ENCODE peak calls at places on chromosomes 13 and 19, in nine cellular contexts. Y is thoracic aorta; S is heart right ventricle; X is GM23338; U is ovary; O is body of pancreas; C is CD8-positive, alpha-beta T cell; K is OCI-LY7; E is heart left ventricle. H is an unnamed sample.

GRCh38 chr19:17767559-17767958 is 16.3 kb downstream of the FCHO1 start:
- DNase-seq in Y (no peak), S (no peak), X (no peak), U (no peak), O (no peak), C (no peak), K (no peak), E (no peak), H (no peak)

GRCh38 chr13:110345701-110346100 is 38.6 kb downstream of the COL4A2 start:
- DNase-seq in Y (no peak), S (no peak), X (no peak), U (no peak), O (no peak), C (no peak), K (no peak), E (no peak), H (no peak)

GRCh38 chr19:18503337-18503970 is 18.4 kb downstream of the ELL start:
- DNase-seq in Y (no peak), S (no peak), X (no peak), U (no peak), O (no peak), C (no peak), K (no peak), E (no peak), H (no peak)

GRCh38 chr13:93145199-93145598 is 81.4 kb upstream of the GPC6 start:
- DNase-seq in Y (no peak), S (no peak), X (peak), U (no peak), O (no peak), C (no peak), K (no peak), E (no peak), H (no peak)

GRCh38 chr19:48190288-48191284 is 20.1 kb downstream of the ZSWIM9 start:
- DNase-seq in Y (no peak), S (no peak), X (peak), U (no peak), O (peak), C (peak), K (peak), E (no peak), H (peak)

GRCh38 chr19:55383789-55384575 is at the start of gene TMEM238:
- DNase-seq in Y (no peak), S (peak), X (peak), U (peak), O (peak), C (peak), K (peak), E (peak), H (peak)

GRCh38 chr19:1255186-1256161 is 7.1 kb downstream of the MIDN start:
- DNase-seq in Y (no peak), S (no peak), X (no peak), U (no peak), O (no peak), C (no peak), K (no peak), E (no peak), H (no peak)

GRCh38 chr19:35205733-35206323 is 22.7 kb downstream of the FAM187B start:
- DNase-seq in Y (no peak), S (no peak), X (no peak), U (no peak), O (no peak), C (no peak), K (peak), E (no peak), H (no peak)

GRCh38 chr19:17931532-17932191 is 1.2 kb upstream of the CCDC124 start:
- DNase-seq in Y (no peak), S (no peak), X (peak), U (no peak), O (no peak), C (no peak), K (no peak), E (no peak), H (peak)

DNA sequence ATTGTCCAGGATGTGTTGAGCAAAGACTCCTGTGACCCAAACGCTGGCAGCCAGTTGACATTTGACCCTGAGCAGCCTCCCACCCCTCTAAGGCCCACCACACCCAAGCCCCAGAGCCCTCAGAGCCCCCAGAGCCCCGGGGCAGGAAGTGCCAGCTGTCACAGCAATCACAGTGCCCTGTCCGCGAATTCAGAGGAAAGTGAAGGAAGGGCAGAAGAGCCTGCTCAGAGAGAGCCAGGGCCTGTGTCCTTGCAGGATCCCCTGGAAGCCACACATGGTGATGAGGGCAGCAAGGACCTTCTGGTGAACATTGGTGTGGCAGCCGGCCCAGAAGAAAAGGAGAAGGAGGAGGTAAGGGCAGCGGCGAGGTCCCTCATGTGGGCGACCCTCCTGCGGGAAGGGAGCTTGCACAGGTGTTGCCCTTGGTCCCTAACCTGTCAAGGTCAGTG is 63.7 kb downstream of the SPATA13 start:
- DNase-seq in Y (no peak), S (no peak), X (no peak), U (no peak), O (peak), C (no peak), K (no peak), E (no peak), H (no peak)
- H3K4me3 ChIP-seq in Y (peak), S (no peak), X (no peak), U (no peak), O (no peak), C (peak), K (no peak), E (no peak), H (no peak)

DNA sequence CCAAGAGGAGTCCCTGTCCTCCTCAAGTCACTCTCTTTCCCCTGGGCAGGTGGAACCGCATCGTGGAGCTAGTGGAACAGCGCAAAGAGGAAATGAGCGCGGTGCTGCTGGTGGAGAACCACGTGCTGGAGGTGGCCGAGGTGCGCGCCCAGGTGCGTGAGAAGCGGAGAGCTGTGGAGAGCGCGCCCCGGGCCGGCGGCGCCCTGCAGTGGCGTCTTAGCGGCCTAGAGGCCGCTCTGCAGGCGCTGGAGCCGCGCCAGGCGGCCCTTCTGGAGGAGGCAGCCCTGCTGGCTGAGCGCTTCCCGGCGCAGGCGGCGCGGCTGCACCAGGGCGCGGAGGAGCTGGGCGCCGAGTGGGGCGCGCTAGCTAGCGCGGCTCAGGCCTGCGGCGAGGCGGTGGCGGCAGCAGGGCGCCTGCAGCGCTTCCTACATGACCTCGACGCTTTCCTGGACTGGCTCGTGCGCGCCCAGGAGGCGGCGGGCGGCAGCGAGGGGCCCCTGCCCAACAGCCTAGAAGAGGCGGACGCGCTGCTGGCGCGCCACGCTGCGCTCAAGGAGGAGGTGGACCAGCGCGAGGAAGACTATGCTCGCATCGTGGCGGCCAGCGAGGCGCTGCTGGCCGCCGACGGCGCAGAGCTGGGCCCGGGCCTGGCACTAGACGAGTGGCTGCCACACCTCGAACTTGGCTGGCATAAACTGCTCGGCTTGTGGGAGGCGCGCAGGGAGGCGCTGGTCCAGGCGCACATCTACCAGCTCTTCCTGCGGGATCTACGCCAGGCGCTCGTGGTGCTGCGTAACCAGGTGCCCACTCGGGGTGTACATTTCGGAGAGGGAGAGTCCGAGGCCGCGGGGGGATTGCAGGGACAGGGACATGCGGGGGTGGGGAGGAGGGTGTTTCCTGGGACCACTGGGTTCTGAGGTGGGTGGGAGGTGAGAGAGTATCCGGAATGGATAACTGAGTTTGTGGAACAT is 52.8 kb downstream of the SPTBN4 start:
- DNase-seq in Y (no peak), S (peak), X (peak), U (no peak), O (no peak), C (no peak), K (no peak), E (no peak), H (peak)
- TF ChIP-seq CTCF in Y (no peak), S (no peak), X (no peak), U (no peak), O (no peak), C (no peak), K (no peak), E (no peak), H (peak)

GRCh38 chr13:102326381-102327118 is 75.3 kb downstream of the FGF14 start:
- DNase-seq in Y (no peak), S (no peak), X (no peak), U (no peak), O (no peak), C (no peak), K (no peak), E (no peak), H (no peak)

GRCh38 chr13:102323505-102323904 is 78.3 kb downstream of the FGF14 start:
- DNase-seq in Y (no peak), S (no peak), X (no peak), U (no peak), O (no peak), C (no peak), K (no peak), E (no peak), H (no peak)

GRCh38 chr13:102325321-102325720 is 76.5 kb downstream of the FGF14 start:
- DNase-seq in Y (no peak), S (no peak), X (no peak), U (no peak), O (no peak), C (no peak), K (no peak), E (no peak), H (no peak)

GRCh38 chr13:102328909-102329308 is 72.9 kb downstream of the FGF14 start:
- DNase-seq in Y (no peak), S (no peak), X (no peak), U (no peak), O (no peak), C (no peak), K (no peak), E (no peak), H (no peak)

GRCh38 chr13:102327119-102327617 is 74.7 kb downstream of the FGF14 start:
- DNase-seq in Y (no peak), S (no peak), X (no peak), U (no peak), O (no peak), C (no peak), K (no peak), E (no peak), H (no peak)
- H3K27ac ChIP-seq in Y (no peak), S (no peak), X (no peak), U (no peak), O (no peak), C (no peak), K (no peak), E (no peak), H (no peak)

GRCh38 chr13:19591864-19592263 is 30.5 kb upstream of the TPTE2 start:
- DNase-seq in Y (no peak), S (no peak), X (no peak), U (no peak), O (no peak), C (no peak), K (no peak), E (no peak), H (no peak)

GRCh38 chr13:19590423-19590822 is 29.1 kb upstream of the TPTE2 start:
- DNase-seq in Y (no peak), S (no peak), X (no peak), U (no peak), O (no peak), C (no peak), K (no peak), E (no peak), H (no peak)

GRCh38 chr13:19587635-19588300 is 26.4 kb upstream of the TPTE2 start:
- DNase-seq in Y (no peak), S (no peak), X (peak), U (no peak), O (peak), C (no peak), K (peak), E (no peak), H (no peak)

GRCh38 chr13:19589312-19589711 is 28.0 kb upstream of the TPTE2 start:
- DNase-seq in Y (no peak), S (no peak), X (no peak), U (no peak), O (no peak), C (no peak), K (no peak), E (no peak), H (no peak)

DNA sequence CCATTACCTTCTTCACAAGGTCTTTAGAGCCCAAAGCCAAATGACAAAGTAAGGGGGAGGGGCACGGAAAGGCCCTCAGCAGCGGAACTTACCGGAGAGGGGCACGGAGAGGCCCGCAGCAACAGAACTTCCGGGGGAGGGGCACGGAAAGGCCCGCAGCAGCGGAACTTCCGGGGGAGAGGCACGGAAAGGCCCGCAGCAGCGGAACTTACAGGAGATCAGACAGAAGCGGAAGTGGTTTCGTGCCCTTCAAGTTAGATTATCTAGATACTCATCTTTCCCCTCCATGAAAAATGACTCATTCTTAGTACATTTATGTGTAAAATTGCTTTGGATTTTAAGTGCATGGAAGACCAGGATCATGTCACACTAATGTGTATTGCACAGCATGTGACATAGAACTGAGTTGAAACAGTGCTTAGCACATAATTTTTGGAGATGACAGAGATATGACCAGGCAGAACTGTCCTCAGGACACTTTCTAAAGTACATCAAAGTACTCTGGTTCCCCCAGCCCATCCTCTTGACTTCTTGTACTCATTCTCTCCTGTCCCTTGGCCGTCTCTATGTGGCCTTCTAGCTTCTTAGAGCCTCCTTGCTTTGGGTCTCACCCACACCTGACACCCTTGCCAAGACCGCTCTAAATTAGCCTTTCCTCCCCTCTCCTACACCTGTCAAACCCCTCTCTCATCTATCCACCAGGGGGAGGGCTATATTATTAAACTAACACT is 25.7 kb upstream of the TPTE2 start:
- DNase-seq in Y (no peak), S (peak), X (peak), U (no peak), O (no peak), C (peak), K (peak), E (peak), H (peak)
- H3K4me3 ChIP-seq in Y (peak), S (no peak), X (no peak), U (no peak), O (no peak), C (peak), K (peak), E (no peak), H (no peak)

DNA sequence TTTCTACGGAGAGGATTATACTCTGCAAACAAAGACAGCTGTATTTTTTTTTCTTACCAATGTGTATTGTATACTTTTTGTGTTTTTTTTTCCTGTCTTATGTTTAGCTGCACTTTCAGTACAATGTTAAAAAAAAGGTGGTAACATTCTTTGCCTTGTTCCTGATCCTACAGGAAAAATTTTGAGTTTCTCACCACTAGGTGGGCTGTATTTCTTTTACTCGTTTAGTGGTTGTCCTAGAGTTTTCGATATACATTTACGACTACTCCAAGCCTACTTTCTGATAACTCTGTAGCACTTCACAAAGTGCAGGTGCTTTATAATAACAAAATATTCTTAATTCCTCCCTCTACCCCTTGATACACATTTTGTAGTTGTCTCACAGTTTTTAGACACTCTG is 652.2 kb downstream of the UQCRFS1 start:
- DNase-seq in Y (no peak), S (no peak), X (peak), U (no peak), O (no peak), C (no peak), K (no peak), E (no peak), H (no peak)
- TF ChIP-seq CTCF in Y (no peak), S (no peak), X (peak), U (no peak), O (no peak), C (no peak), K (peak), E (no peak), H (no peak)

GRCh38 chr13:67145950-67146349 is 84.2 kb downstream of the PCDH9 start:
- DNase-seq in Y (no peak), S (no peak), X (no peak), U (no peak), O (no peak), C (no peak), K (no peak), E (no peak), H (no peak)

GRCh38 chr13:67150608-67151007 is 79.5 kb downstream of the PCDH9 start:
- DNase-seq in Y (no peak), S (no peak), X (no peak), U (no peak), O (no peak), C (no peak), K (no peak), E (no peak), H (no peak)

GRCh38 chr13:67146523-67147130 is 83.5 kb downstream of the PCDH9 start:
- DNase-seq in Y (no peak), S (no peak), X (no peak), U (no peak), O (no peak), C (no peak), K (no peak), E (no peak), H (no peak)

GRCh38 chr13:67147257-67148218 is 82.6 kb downstream of the PCDH9 start:
- DNase-seq in Y (no peak), S (no peak), X (peak), U (no peak), O (no peak), C (no peak), K (no peak), E (no peak), H (peak)

DNA sequence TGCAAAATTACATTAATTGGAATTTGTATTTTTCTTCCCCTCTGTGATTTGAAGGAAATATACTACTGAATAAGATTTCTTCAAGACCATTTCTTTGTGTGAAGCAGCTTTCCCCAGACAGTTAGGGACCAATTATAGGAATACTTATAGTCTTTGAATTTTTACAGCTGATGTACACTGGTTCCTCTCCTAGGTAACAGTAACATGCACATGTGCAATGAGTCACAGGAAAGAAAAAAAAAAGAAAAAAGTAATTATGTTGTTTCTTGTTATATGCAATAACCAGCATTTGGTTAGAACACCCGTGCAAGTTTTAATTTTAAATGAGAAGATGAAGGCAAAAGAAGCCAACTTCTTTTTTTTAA is 81.9 kb downstream of the PCDH9 start:
- DNase-seq in Y (no peak), S (no peak), X (no peak), U (no peak), O (no peak), C (no peak), K (no peak), E (no peak), H (peak)
- H3K27ac ChIP-seq in Y (no peak), S (peak), X (no peak), U (no peak), O (no peak), C (no peak), K (no peak), E (peak), H (peak)

DNA sequence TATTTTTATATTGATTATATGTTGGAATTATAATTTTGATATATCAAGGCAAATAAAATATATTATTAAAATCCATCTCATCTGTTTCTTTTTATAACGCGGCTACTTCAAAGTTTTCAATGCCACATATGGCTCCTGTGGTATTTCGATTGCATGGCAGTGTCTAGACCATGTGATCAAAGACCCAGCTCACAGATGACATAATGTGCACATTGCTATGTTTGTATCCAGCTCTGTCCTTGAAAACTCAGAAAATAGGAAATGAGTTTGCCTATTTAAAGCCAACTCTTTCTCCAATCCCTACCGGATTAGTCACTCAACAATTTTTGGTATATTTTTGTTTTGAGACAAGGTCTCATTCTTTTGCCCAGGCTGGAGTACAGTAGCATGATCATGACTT is 26.2 kb downstream of the TMTC4 start:
- DNase-seq in Y (no peak), S (no peak), X (no peak), U (no peak), O (no peak), C (no peak), K (no peak), E (no peak), H (no peak)
- H3K4me3 ChIP-seq in Y (no peak), S (no peak), X (no peak), U (no peak), O (no peak), C (no peak), K (no peak), E (no peak), H (no peak)

GRCh38 chr19:38211206-38211605 is 12.8 kb downstream of the DPF1 start:
- DNase-seq in Y (no peak), S (no peak), X (peak), U (no peak), O (no peak), C (no peak), K (no peak), E (no peak), H (no peak)
- TF ChIP-seq CTCF in Y (peak), S (peak), X (no peak), U (no peak), O (no peak), C (peak), K (no peak), E (no peak), H (no peak)

GRCh38 chr13:33217256-33217655 is 68.3 kb downstream of the STARD13 start:
- DNase-seq in Y (no peak), S (no peak), X (no peak), U (no peak), O (no peak), C (no peak), K (no peak), E (peak), H (no peak)
- H3K27ac ChIP-seq in Y (no peak), S (no peak), X (no peak), U (no peak), O (no peak), C (no peak), K (no peak), E (no peak), H (no peak)

GRCh38 chr13:71046360-71047079 is 820.5 kb downstream of the DACH1 start:
- DNase-seq in Y (no peak), S (no peak), X (peak), U (no peak), O (no peak), C (no peak), K (no peak), E (no peak), H (no peak)
- H3K4me3 ChIP-seq in Y (no peak), S (no peak), X (peak), U (no peak), O (no peak), C (no peak), K (no peak), E (no peak), H (no peak)